ENCODE peak calls at places on chromosomes 13 and 19, in four cellular contexts. J is natural killer cell, E is choroid plexus epithelial cell, P is Caco-2. Q is an unnamed sample.

GRCh38 chr13:43816401-43816889 is 29.7 kb upstream of the ENOX1 start:
- DNase-seq in E (no peak), P (no peak), J (no peak), Q (no peak)

GRCh38 chr13:26061947-26062346 is 10.1 kb upstream of the SHISA2 start:
- DNase-seq in P (no peak), E (peak), J (no peak), Q (no peak)

GRCh38 chr19:39823693-39824092 is 10.3 kb downstream of the DYRK1B start:
- DNase-seq in P (no peak), E (no peak), J (no peak), Q (no peak)

GRCh38 chr19:55611300-55611982 is 6.0 kb downstream of the ZNF865 start:
- DNase-seq in E (no peak), J (no peak), P (no peak), Q (no peak)

GRCh38 chr19:38952395-38953165 is 21.8 kb downstream of the MRPS12 start:
- DNase-seq in P (peak), E (peak), J (no peak), Q (no peak)

GRCh38 chr13:66933994-66934393 is 296.1 kb downstream of the PCDH9 start:
- DNase-seq in E (peak), J (no peak), P (no peak), Q (no peak)

GRCh38 chr19:49718991-49719390 is 28.1 kb downstream of the CPT1C start:
- DNase-seq in P (no peak), E (no peak), J (no peak), Q (no peak)

GRCh38 chr19:5281588-5281987 is 59.0 kb downstream of the PTPRS start:
- DNase-seq in P (no peak), J (no peak), E (no peak), Q (peak)

GRCh38 chr19:33428627-33429013 is 55.1 kb downstream of the CEBPG start:
- DNase-seq in J (no peak), E (no peak), P (no peak), Q (no peak)

GRCh38 chr13:26628706-26629105 is 71.2 kb downstream of the WASF3 start:
- DNase-seq in P (no peak), J (no peak), E (peak), Q (no peak)

GRCh38 chr19:5124111-5124855 is 155.4 kb downstream of the KDM4B start:
- DNase-seq in J (no peak), E (no peak), P (no peak), Q (no peak)

GRCh38 chr19:19152668-19153384 is 14.5 kb upstream of the TMEM161A start:
- DNase-seq in P (no peak), E (no peak), J (no peak), Q (no peak)

GRCh38 chr19:39031368-39032163 is 783 bp downstream of the FBXO27 start:
- DNase-seq in P (peak), E (peak), J (peak), Q (peak)

GRCh38 chr13:28423010-28423409 is 71.9 kb downstream of the FLT1 start:
- DNase-seq in E (no peak), J (peak), P (no peak), Q (no peak)

GRCh38 chr19:17184381-17184841 is 30.7 kb upstream of the USE1 start:
- DNase-seq in J (peak), P (no peak), E (no peak), Q (no peak)

GRCh38 chr13:112104873-112105234 is 37.9 kb downstream of the SOX1 start:
- DNase-seq in J (no peak), E (no peak), P (no peak), Q (no peak)

GRCh38 chr13:49791214-49791752 is 1.2 kb downstream of the KPNA3 start:
- DNase-seq in J (no peak), P (no peak), E (peak), Q (no peak)

GRCh38 chr19:38674388-38675133 is 27.1 kb downstream of the ACTN4 start:
- DNase-seq in P (no peak), J (no peak), E (no peak), Q (no peak)

GRCh38 chr13:100789481-100789880 is 114.9 kb upstream of the TMTC4 start:
- DNase-seq in P (no peak), J (no peak), E (peak), Q (no peak)

GRCh38 chr19:38528931-38529330 is 88.8 kb downstream of the MAP4K1 start:
- DNase-seq in E (no peak), P (no peak), J (no peak), Q (no peak)

GRCh38 chr13:80249906-80250513 is 90.9 kb downstream of the SPRY2 start:
- DNase-seq in P (no peak), J (no peak), E (no peak), Q (no peak)

GRCh38 chr13:112891477-112892401 is 77.3 kb upstream of the MCF2L start:
- DNase-seq in P (peak), J (no peak), E (no peak), Q (no peak)

GRCh38 chr19:51587264-51588191 is 16.4 kb downstream of the ZNF175 start:
- DNase-seq in J (no peak), E (no peak), P (no peak), Q (no peak)

GRCh38 chr13:32121316-32121715 is 89.7 kb downstream of the FRY start:
- DNase-seq in P (no peak), E (no peak), J (no peak), Q (no peak)

GRCh38 chr19:43934055-43934984 is 762 bp downstream of the ZNF45 start:
- DNase-seq in P (no peak), J (no peak), E (peak), Q (no peak)

GRCh38 chr13:30047154-30047874 is 196.9 kb upstream of the UBL3 start:
- DNase-seq in J (no peak), E (no peak), P (no peak), Q (no peak)

GRCh38 chr19:46728208-46728607 is 11.3 kb upstream of the PRKD2 start:
- DNase-seq in E (no peak), J (no peak), P (peak), Q (no peak)

GRCh38 chr13:101919541-101920306 is 467.2 kb downstream of the ITGBL1 start:
- DNase-seq in E (peak), P (no peak), J (no peak), Q (no peak)

GRCh38 chr19:21751379-21751778 is 16.0 kb downstream of the ZNF100 start:
- DNase-seq in E (peak), P (no peak), J (no peak), Q (no peak)

GRCh38 chr13:76758738-76759137 is 127.5 kb downstream of the KCTD12 start:
- DNase-seq in J (no peak), E (peak), P (no peak), Q (no peak)

GRCh38 chr13:108225440-108225839 is 7.2 kb downstream of the ABHD13 start:
- DNase-seq in J (no peak), E (no peak), P (no peak), Q (no peak)

DNA sequence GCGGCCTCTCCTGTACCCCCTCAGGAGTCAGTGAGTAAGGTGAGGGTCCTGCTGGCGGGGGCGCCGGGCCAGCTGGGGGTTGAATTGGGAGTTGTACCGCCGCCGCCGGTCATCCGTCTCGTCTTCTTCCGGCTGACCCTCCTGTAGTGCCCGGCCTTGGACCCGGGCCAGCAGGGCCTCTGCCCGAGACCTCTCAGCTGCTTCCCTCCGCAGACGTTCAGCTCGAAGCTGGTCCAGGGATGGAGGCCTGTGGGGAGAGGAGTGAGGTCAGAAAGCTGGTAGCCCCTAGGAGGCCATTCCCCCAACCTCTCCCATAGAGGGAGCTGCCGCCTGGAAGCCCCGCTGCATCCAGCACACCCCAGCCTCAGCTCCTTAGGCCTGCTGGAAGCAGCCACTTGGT is 3.8 kb downstream of the LENG1 start:
- DNase-seq in P (no peak), E (no peak), J (no peak), Q (no peak)
- TF ChIP-seq CTCF in P (no peak), E (no peak), J (no peak), Q (no peak)

DNA sequence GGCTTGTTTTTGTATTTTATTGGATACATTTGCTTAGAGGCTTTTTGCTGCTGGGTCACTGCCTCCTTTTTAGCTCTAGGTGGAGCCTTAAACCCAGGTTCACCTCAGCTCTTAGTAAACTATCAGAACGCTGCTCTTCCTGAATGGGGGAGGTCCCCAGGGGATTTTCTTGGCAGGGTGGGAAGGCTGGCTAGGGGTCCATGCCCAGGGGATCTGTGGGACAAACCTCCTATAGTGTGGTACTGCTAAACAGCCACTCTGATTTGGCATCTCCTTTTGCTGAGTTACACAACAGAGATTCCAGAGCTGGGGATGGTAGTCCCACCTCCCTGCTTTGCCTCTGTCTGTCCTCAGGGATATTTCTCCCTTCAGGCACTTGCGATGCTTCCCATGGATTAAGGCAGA is 204.9 kb downstream of the ZIC5 start:
- DNase-seq in P (no peak), E (peak), J (no peak), Q (no peak)
- TF ChIP-seq CTCF in P (peak), E (peak), J (no peak), Q (no peak)

GRCh38 chr13:98143157-98143553 is 261 bp downstream of the FARP1 start:
- DNase-seq in J (no peak), E (no peak), P (no peak), Q (no peak)

GRCh38 chr13:98141938-98142426 is 912 bp upstream of the FARP1 start:
- DNase-seq in J (no peak), E (no peak), P (no peak), Q (no peak)

GRCh38 chr13:98141509-98141908 is 1.4 kb upstream of the FARP1 start:
- DNase-seq in P (no peak), E (no peak), J (no peak), Q (no peak)

GRCh38 chr13:98143601-98144500 is 957 bp downstream of the FARP1 start:
- DNase-seq in P (no peak), E (peak), J (no peak), Q (no peak)

DNA sequence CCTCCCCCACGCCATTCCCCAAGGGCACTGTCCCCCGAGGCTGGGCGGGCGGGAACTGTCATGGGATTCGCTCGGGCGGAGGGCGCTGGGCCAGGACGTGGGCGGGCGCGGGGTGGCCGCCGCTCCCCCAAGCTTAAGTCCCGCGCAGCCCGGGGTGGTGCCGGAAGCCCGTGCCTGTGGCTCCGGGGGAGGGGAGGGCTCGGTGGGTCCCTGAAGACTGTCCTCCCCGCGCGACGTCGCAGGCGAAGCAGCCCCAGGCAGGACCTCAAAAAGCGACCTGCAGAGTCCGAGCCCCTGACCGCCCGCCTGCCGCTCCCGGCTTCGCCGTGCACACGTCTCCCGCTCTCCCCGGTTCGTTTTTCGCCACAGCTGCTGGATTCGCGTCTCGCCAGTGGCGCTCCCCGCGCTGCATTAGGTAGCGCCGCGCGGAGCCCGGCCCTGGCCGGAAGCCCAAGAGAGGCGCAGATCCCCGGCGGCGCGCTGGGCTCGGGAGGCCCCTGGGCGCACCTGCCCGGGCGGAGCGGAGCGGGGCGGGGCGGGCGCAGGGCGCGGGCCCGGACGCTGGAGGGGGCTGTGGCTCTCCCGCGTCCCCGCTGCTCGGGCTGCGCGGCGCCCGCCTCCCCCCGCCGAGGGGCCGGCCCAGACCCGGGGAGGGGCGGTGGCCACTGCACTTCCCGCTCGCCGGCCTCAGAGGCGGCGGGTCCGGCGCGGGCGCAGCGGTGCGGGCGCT is at the start of gene FARP1:
- DNase-seq in J (no peak), P (peak), E (peak), Q (peak)
- TF ChIP-seq CTCF in J (no peak), P (no peak), E (no peak), Q (peak)

GRCh38 chr19:12756150-12756883 is 4.7 kb downstream of the BEST2 start:
- DNase-seq in J (no peak), P (no peak), E (no peak), Q (no peak)
- TF ChIP-seq CTCF in J (no peak), P (no peak), E (no peak), Q (no peak)

DNA sequence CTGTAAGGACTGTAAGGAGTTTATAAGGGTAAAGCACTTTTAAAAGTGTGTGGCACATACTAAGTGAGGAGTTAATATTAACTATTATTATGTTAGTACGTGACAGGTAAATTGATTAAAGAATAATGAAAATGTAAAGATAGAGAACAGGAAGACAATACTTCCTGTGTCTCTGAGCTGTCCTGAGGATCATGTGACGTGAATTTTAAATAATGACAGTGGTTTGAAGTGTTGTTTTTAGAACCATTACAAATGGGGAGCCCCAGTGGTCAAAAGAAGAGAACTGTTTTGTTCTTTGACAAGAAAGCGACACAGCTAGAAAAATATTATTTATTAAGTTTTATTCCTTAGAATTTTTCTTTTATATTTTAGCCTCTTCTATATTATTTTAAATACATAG is 241.2 kb upstream of the STARD13 start:
- DNase-seq in E (no peak), P (no peak), J (no peak), Q (no peak)
- TF ChIP-seq CTCF in E (no peak), P (no peak), J (no peak), Q (no peak)

GRCh38 chr13:52669677-52670076 is 17.0 kb downstream of the SUGT1 start:
- DNase-seq in P (no peak), E (no peak), J (no peak), Q (no peak)

GRCh38 chr13:52664269-52664668 is 11.6 kb downstream of the SUGT1 start:
- DNase-seq in P (no peak), E (no peak), J (no peak), Q (no peak)

GRCh38 chr13:52670726-52671125 is 18.1 kb downstream of the SUGT1 start:
- DNase-seq in E (no peak), P (no peak), J (no peak), Q (no peak)

GRCh38 chr13:52659340-52659739 is 6.7 kb downstream of the SUGT1 start:
- DNase-seq in J (no peak), E (no peak), P (no peak), Q (no peak)

GRCh38 chr13:52665325-52665724 is 12.7 kb downstream of the SUGT1 start:
- DNase-seq in E (peak), P (no peak), J (no peak), Q (no peak)
- TF ChIP-seq CTCF in E (peak), P (peak), J (peak), Q (peak)

Q was measured in suprapubic skin.